ENCODE peak calls at places on chromosomes 12 and 14, in four cellular contexts. P is fibroblast of the aortic adventitia; S is lower lobe of right lung; N is activated T-cell treated with anti-CD3 and anti-CD28 coated beads, Interleukin-2, amount 50 U/mL, for 24 hours. I is an unnamed sample.

GRCh38 chr14:25411933-25412757 is 362.2 kb upstream of the STXBP6 start:
- DNase-seq in P (peak; percentile 14), S (no peak), N (no peak), I (no peak)

GRCh38 chr14:89673499-89674225 is 256.6 kb upstream of the FOXN3 start:
- DNase-seq in P (peak; percentile 35), S (no peak), N (no peak), I (no peak)

GRCh38 chr12:109097435-109098141 is at the start of gene UNG:
- DNase-seq in P (peak; percentile 93), S (peak; percentile 98), N (peak; percentile 95), I (peak; percentile 99)

GRCh38 chr12:49616533-49617219 is 6.7 kb upstream of the PRPF40B start:
- DNase-seq in P (peak; percentile 26), S (no peak), N (no peak), I (no peak)

GRCh38 chr14:22464422-22465142 is 124.4 kb downstream of the DAD1 start:
- DNase-seq in P (no peak), S (no peak), N (no peak), I (no peak)

GRCh38 chr12:113186033-113186365 is 478 bp downstream of the RITA1 start:
- DNase-seq in P (peak; percentile 27), S (no peak), N (no peak), I (no peak)

GRCh38 chr12:127809236-127809635 is 457.7 kb upstream of the TMEM132C start:
- DNase-seq in P (peak; percentile 90), S (no peak), N (no peak), I (no peak)

GRCh38 chr12:68792952-68793351 is 15.0 kb upstream of the MDM2 start:
- DNase-seq in P (no peak), S (no peak), N (no peak), I (no peak)

GRCh38 chr12:104182144-104182543 is 33.4 kb upstream of the TXNRD1 start:
- DNase-seq in P (peak; percentile 99), S (no peak), N (no peak), I (peak; percentile 79)

GRCh38 chr14:104086661-104087461 is 1.4 kb downstream of the ASPG start:
- DNase-seq in P (no peak), S (no peak), N (peak; percentile 21), I (peak; percentile 57)

GRCh38 chr12:7079826-7080125 is 12.5 kb downstream of the C1R start:
- DNase-seq in P (peak; percentile 68), S (no peak), N (no peak), I (no peak)

GRCh38 chr12:57195186-57195585 is 21.4 kb upstream of the NXPH4 start:
- DNase-seq in P (no peak), S (no peak), N (no peak), I (no peak)

GRCh38 chr14:105589161-105589925 is 63.0 kb downstream of the TMEM121 start:
- DNase-seq in P (no peak), S (no peak), N (peak; percentile 25), I (peak; percentile 76)

GRCh38 chr14:32702571-32702970 is 236.1 kb upstream of the NPAS3 start:
- DNase-seq in P (peak; percentile 52), S (peak; percentile 34), N (peak; percentile 32), I (peak; percentile 86)

GRCh38 chr14:106789318-106789717 is 1262.9 kb downstream of the TMEM121 start:
- DNase-seq in P (no peak), S (no peak), N (no peak), I (no peak)

GRCh38 chr12:5433081-5433839 is 1.4 kb downstream of the NTF3 start:
- DNase-seq in P (no peak), S (no peak), N (no peak), I (peak; percentile 79)

GRCh38 chr14:98952595-98953325 is 319.2 kb downstream of the BCL11B start:
- DNase-seq in P (peak; percentile 2), S (no peak), N (no peak), I (no peak)

GRCh38 chr14:93994919-93995682 is 2.0 kb upstream of the CCDC197 start:
- DNase-seq in P (peak; percentile 78), S (no peak), N (peak; percentile 73), I (no peak)

GRCh38 chr14:105880616-105881015 is 354.2 kb downstream of the TMEM121 start:
- DNase-seq in P (no peak), S (peak; percentile 42), N (peak; percentile 29), I (peak; percentile 52)

I was measured in kidney.